ENCODE peak calls at places on chromosomes 5 and 9, in ten cellular contexts. G is fibroblast of pulmonary artery; Y is T-helper 2 cell; W is IMR-90; I is breast epithelium; X is activated CD8-positive, alpha-beta T cell treated with anti-CD3 and anti-CD28 coated beads for 36 hours; H is HTR-8/SVneo; C is AG04449; U is stimulated activated CD8-positive, alpha-beta memory T cell treated with anti-CD3 and anti-CD28 coated beads, Interleukin-2, amount 100 ng/mL, for 48 hours; T is stimulated activated CD4-positive, alpha-beta T cell treated with anti-CD3 and anti-CD28 coated beads, TNF-alpha, amount 100 ng/mL, for 24 hours. A is an unnamed sample.

GRCh38 chr5:132473019-132473531 is 17.5 kb downstream of the IRF1 start:
- DNase-seq in I (no peak), W (no peak), C (no peak), Y (peak), U (peak), H (no peak), G (no peak), X (peak), T (no peak), A (no peak)

GRCh38 chr9:90697782-90698181 is 55.2 kb upstream of the DIRAS2 start:
- DNase-seq in W (no peak), H (no peak), T (no peak), U (no peak), X (no peak), Y (no peak), I (no peak), G (no peak), C (no peak), A (no peak)

GRCh38 chr9:89899476-89900047 is 294.8 kb downstream of the GADD45G start:
- DNase-seq in X (no peak), C (no peak), U (no peak), G (no peak), T (no peak), I (no peak), H (no peak), W (no peak), Y (no peak), A (no peak)

GRCh38 chr5:9545301-9545958 is 445 bp downstream of the SEMA5A start:
- DNase-seq in I (no peak), G (no peak), W (no peak), C (no peak), U (no peak), H (peak), Y (peak), X (no peak), T (no peak), A (no peak)

GRCh38 chr9:134399435-134400056 is 73.3 kb downstream of the RXRA start:
- DNase-seq in Y (peak), W (peak), X (peak), G (peak), H (no peak), U (no peak), I (no peak), C (no peak), T (no peak), A (no peak)

GRCh38 chr5:149217802-149218153 is 53.9 kb upstream of the AFAP1L1 start:
- DNase-seq in W (no peak), U (no peak), H (no peak), X (no peak), G (no peak), Y (no peak), T (no peak), I (no peak), C (no peak), A (no peak)

GRCh38 chr5:103645816-103646215 is 83.2 kb upstream of the NUDT12 start:
- DNase-seq in U (no peak), G (no peak), Y (no peak), H (no peak), X (no peak), W (no peak), I (no peak), T (no peak), C (no peak), A (no peak)

GRCh38 chr5:43515678-43516048 is 715 bp upstream of the C5orf34 start:
- DNase-seq in U (no peak), X (no peak), Y (no peak), C (no peak), W (no peak), G (no peak), I (no peak), H (no peak), T (no peak), A (no peak)

GRCh38 chr9:98787766-98788335 is 8.5 kb downstream of the ANKS6 start:
- DNase-seq in W (no peak), I (no peak), C (no peak), U (no peak), X (no peak), G (no peak), Y (no peak), H (no peak), T (no peak), A (no peak)

GRCh38 chr5:93189707-93190120 is 391.3 kb downstream of the NR2F1-AS1 start:
- DNase-seq in W (peak), Y (no peak), G (peak), U (no peak), H (peak), C (peak), I (no peak), X (no peak), T (no peak), A (no peak)

GRCh38 chr5:14385022-14385421 is 196.6 kb upstream of the OTULINL start:
- DNase-seq in I (no peak), C (no peak), W (no peak), U (no peak), H (no peak), Y (no peak), X (peak), G (no peak), T (no peak), A (no peak)

GRCh38 chr5:111278824-111279504 is 54.8 kb downstream of the CAMK4 start:
- DNase-seq in H (peak), Y (peak), C (no peak), U (peak), T (peak), W (no peak), I (peak), G (peak), X (peak), A (peak)

GRCh38 chr5:39014544-39014943 is 59.7 kb downstream of the RICTOR start:
- DNase-seq in W (peak), H (no peak), G (peak), U (no peak), X (no peak), I (no peak), Y (no peak), T (no peak), C (peak), A (no peak)

GRCh38 chr9:105646879-105647594 is 15.2 kb upstream of the TAL2 start:
- DNase-seq in W (no peak), H (no peak), G (no peak), X (no peak), I (no peak), U (no peak), C (no peak), T (no peak), Y (no peak), A (no peak)

GRCh38 chr5:164627051-164627450 is 1121.6 kb downstream of the MAT2B start:
- DNase-seq in Y (no peak), C (no peak), T (no peak), G (no peak), I (no peak), H (no peak), U (no peak), W (no peak), X (no peak), A (no peak)

GRCh38 chr9:133967024-133967741 is 24.9 kb downstream of the VAV2 start:
- DNase-seq in Y (no peak), U (no peak), H (no peak), G (no peak), X (no peak), T (no peak), I (no peak), C (no peak), W (no peak), A (no peak)

GRCh38 chr5:175696139-175696854 is 38.4 kb downstream of the HRH2 start:
- DNase-seq in C (no peak), I (no peak), Y (peak), X (peak), U (peak), T (peak), G (peak), H (peak), W (no peak), A (no peak)

GRCh38 chr5:142206801-142207200 is 98.2 kb downstream of the NDFIP1 start:
- DNase-seq in H (no peak), X (peak), I (no peak), T (no peak), G (peak), Y (no peak), U (no peak), W (no peak), C (no peak), A (no peak)

A was measured in HuH-7.5.